ENCODE peak calls at places on chromosomes 12 and 14, in seven cellular contexts. R is Peyer's patch; O is A549; N is mucosa of descending colon; D is BE2C; K is IMR-90; M is CD4-positive, CD25-positive, alpha-beta regulatory T cell. T is an unnamed sample. For H3K4me1, the result is how much of the 10 kb centered on the place peaks cover.

GRCh38 chr14:71754422-71755095 is 177.7 kb upstream of the RGS6 start:
- DNase-seq in N (no peak), O (no peak), R (no peak), M (no peak), D (peak), K (no peak), T (no peak)

GRCh38 chr12:34107781-34108404 is 85.6 kb downstream of the ALG10 start:
- DNase-seq in R (no peak), K (no peak), O (no peak), D (no peak), M (no peak), N (peak), T (no peak)

GRCh38 chr12:94603434-94604068 is 46.8 kb downstream of the TMCC3 start:
- DNase-seq in K (no peak), R (peak), D (peak), O (peak), N (no peak), M (no peak), T (no peak)

GRCh38 chr14:66652736-66653135 is 144.8 kb downstream of the GPHN start:
- DNase-seq in D (no peak), K (no peak), M (no peak), R (no peak), O (no peak), N (no peak), T (no peak)

GRCh38 chr12:39887824-39888223 is 218.1 kb downstream of the SLC2A13 start:
- DNase-seq in R (no peak), D (no peak), N (no peak), K (no peak), O (no peak), M (no peak), T (no peak)

GRCh38 chr12:97368462-97369150 is 94.0 kb upstream of the RMST start:
- DNase-seq in M (no peak), N (no peak), R (no peak), D (no peak), K (no peak), O (no peak), T (peak)

GRCh38 chr12:118038122-118038521 is 21.6 kb downstream of the RFC5 start:
- DNase-seq in N (no peak), R (no peak), K (no peak), O (no peak), M (no peak), D (no peak), T (no peak)

GRCh38 chr14:39229601-39230110 is 4.1 kb upstream of the MIA2 start:
- DNase-seq in M (no peak), K (no peak), N (no peak), D (no peak), R (no peak), O (no peak), T (no peak)

GRCh38 chr12:104624529-104624928 is 167.8 kb downstream of the CHST11 start:
- DNase-seq in K (no peak), R (no peak), N (no peak), O (no peak), D (no peak), M (no peak), T (no peak)

GRCh38 chr12:43841253-43841652 is 5.4 kb downstream of the TMEM117 start:
- DNase-seq in R (no peak), M (no peak), N (no peak), K (no peak), D (no peak), O (no peak), T (no peak)

GRCh38 chr12:121795029-121795977 is 1.8 kb upstream of the RHOF start:
- DNase-seq in D (peak), R (peak), O (peak), K (peak), M (peak), N (peak), T (peak)

GRCh38 chr14:66501592-66501991 is 6.4 kb upstream of the GPHN start:
- DNase-seq in R (no peak), M (no peak), D (no peak), K (no peak), N (no peak), O (no peak), T (no peak)

GRCh38 chr14:29710015-29710414 is 217.6 kb downstream of the PRKD1 start:
- DNase-seq in N (no peak), O (no peak), K (peak), R (no peak), M (no peak), D (no peak), T (no peak)

GRCh38 chr14:24692382-24693352 is 58.7 kb upstream of the GZMB start:
- DNase-seq in N (no peak), K (no peak), M (no peak), D (no peak), R (no peak), O (no peak), T (no peak)

GRCh38 chr12:22588817-22589216 is 36.2 kb upstream of the ETNK1 start:
- DNase-seq in N (no peak), R (no peak), D (no peak), M (no peak), K (no peak), O (peak), T (no peak)

GRCh38 chr14:57820581-57820980 is 45.3 kb downstream of the SLC35F4 start:
- DNase-seq in D (no peak), M (no peak), N (no peak), O (no peak), K (no peak), R (no peak), T (no peak)

GRCh38 chr12:62813031-62813829 is 121.7 kb downstream of the PPM1H start:
- DNase-seq in R (peak), D (peak), K (peak), M (no peak), O (peak), N (no peak), T (peak)

GRCh38 chr12:104181313-104181712 is 34.3 kb upstream of the TXNRD1 start:
- DNase-seq in K (peak), N (no peak), D (no peak), O (no peak), M (no peak), R (no peak), T (peak)

GRCh38 chr14:69317780-69318179 is 57.8 kb downstream of the GALNT16 start:
- DNase-seq in K (no peak), D (no peak), N (no peak), R (no peak), O (no peak), M (no peak), T (no peak)

GRCh38 chr14:58428011-58428807 is 690 bp downstream of the KIAA0586 start:
- DNase-seq in M (no peak), R (no peak), O (peak), K (peak), D (peak), N (no peak), T (no peak)

GRCh38 chr12:131466306-131466705 is 244.6 kb upstream of the SFSWAP start:
- DNase-seq in M (no peak), R (no peak), O (no peak), K (no peak), N (no peak), D (no peak), T (no peak)

GRCh38 chr12:107349008-107349747 is 255.8 kb upstream of the CRY1 start:
- DNase-seq in M (no peak), K (peak), R (peak), D (no peak), O (peak), N (no peak), T (peak)

GRCh38 chr14:101469382-101470251 is 91.7 kb upstream of the DIO3 start:
- DNase-seq in M (no peak), R (peak), K (no peak), D (no peak), N (no peak), O (no peak), T (no peak)

GRCh38 chr12:3718100-3718499 is 34.8 kb downstream of the CRACR2A start:
- DNase-seq in R (no peak), N (no peak), O (no peak), D (no peak), K (no peak), M (no peak), T (no peak)

GRCh38 chr14:100067481-100067880 is 2.3 kb downstream of the EVL start:
- DNase-seq in R (no peak), D (no peak), O (no peak), N (no peak), M (no peak), K (no peak), T (no peak)

GRCh38 chr12:40212566-40212965 is 12.2 kb upstream of the LRRK2 start:
- DNase-seq in N (no peak), O (no peak), M (no peak), K (no peak), R (no peak), D (no peak), T (no peak)

GRCh38 chr12:69880566-69880965 is 55.5 kb downstream of the MYRFL start:
- DNase-seq in D (no peak), M (no peak), K (peak), O (no peak), N (no peak), R (no peak), T (no peak)

GRCh38 chr14:93219103-93219726 is 12.2 kb downstream of the UBR7 start:
- DNase-seq in K (peak), O (peak), M (peak), N (no peak), D (peak), R (no peak), T (peak)

GRCh38 chr14:55532645-55533309 is 47.2 kb upstream of the KTN1 start:
- DNase-seq in K (no peak), R (no peak), O (no peak), D (no peak), N (no peak), M (no peak), T (no peak)

GRCh38 chr12:103677905-103678304 is 90.8 kb downstream of the STAB2 start:
- DNase-seq in D (no peak), O (no peak), R (no peak), K (no peak), M (no peak), N (no peak), T (no peak)

GRCh38 chr12:32477714-32478113 is 78.4 kb downstream of the FGD4 start:
- DNase-seq in K (no peak), O (no peak), N (no peak), M (no peak), D (peak), R (no peak), T (no peak)

GRCh38 chr14:50790568-50790967 is 40.4 kb downstream of the NIN start:
- DNase-seq in K (peak), D (no peak), O (no peak), M (no peak), N (no peak), R (no peak), T (no peak)

GRCh38 chr14:50783542-50783941 is 47.4 kb downstream of the NIN start:
- DNase-seq in O (no peak), D (no peak), M (no peak), K (no peak), R (no peak), N (no peak), T (no peak)

GRCh38 chr14:50784683-50785505 is 46.1 kb downstream of the NIN start:
- DNase-seq in N (peak), K (no peak), D (peak), M (no peak), R (no peak), O (no peak), T (no peak)

GRCh38 chr14:50786821-50787464 is 44.0 kb downstream of the NIN start:
- DNase-seq in D (no peak), K (no peak), N (no peak), O (no peak), M (no peak), R (no peak), T (no peak)

GRCh38 chr14:50785506-50786063 is 45.4 kb downstream of the NIN start:
- DNase-seq in D (no peak), O (no peak), K (no peak), M (no peak), N (no peak), R (no peak), T (no peak)
- H3K4me1 ChIP-seq in D (under half), O (under half), K (under half), M (under half), N (under half), R (under half), T (under half)

GRCh38 chr14:67728258-67728657 is 26.6 kb downstream of the RDH12 start:
- DNase-seq in D (no peak), N (no peak), R (no peak), O (no peak), M (no peak), K (no peak), T (no peak)

GRCh38 chr14:67727361-67727760 is 25.7 kb downstream of the RDH12 start:
- DNase-seq in M (no peak), N (no peak), D (no peak), R (no peak), O (no peak), K (no peak), T (peak)

GRCh38 chr14:67733609-67734008 is 31.9 kb downstream of the RDH12 start:
- DNase-seq in D (no peak), O (no peak), N (no peak), M (no peak), K (no peak), R (no peak), T (peak)

GRCh38 chr14:67725171-67725570 is 23.5 kb downstream of the RDH12 start:
- DNase-seq in N (no peak), R (no peak), D (no peak), M (no peak), K (no peak), O (no peak), T (no peak)

DNA sequence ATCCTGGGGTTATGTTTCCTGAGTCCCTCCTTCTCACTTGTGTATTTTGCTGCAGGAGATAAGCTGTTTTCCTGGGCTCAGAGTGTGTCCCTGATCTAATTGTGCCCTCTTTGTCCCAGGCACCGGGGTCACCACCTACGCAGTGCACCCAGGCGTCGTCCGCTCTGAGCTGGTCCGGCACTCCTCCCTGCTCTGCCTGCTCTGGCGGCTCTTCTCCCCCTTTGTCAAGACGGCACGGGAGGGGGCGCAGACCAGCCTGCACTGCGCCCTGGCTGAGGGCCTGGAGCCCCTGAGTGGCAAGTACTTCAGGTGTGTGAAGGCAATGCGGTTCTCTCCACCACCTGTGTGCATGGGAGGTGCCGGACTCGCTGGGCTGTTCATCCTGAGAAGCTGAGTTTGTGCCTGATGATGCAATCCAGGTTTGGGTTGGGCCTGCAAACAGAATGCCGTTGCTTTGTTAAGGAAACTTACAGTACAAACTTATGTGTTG is 27.4 kb downstream of the RDH12 start:
- DNase-seq in D (no peak), K (no peak), N (peak), O (no peak), R (peak), M (no peak), T (peak)
- H3K4me1 ChIP-seq in D (under half), K (under half), N (under half), O (under half), R (under half), M (under half), T (under half)

GRCh38 chr14:67721851-67722250 is 20.2 kb downstream of the RDH12 start:
- DNase-seq in N (no peak), M (no peak), K (no peak), O (no peak), R (no peak), D (no peak), T (no peak)
- H3K4me1 ChIP-seq in N (under half), M (under half), K (under half), O (under half), R (under half), D (under half), T (under half)

GRCh38 chr14:95668235-95668772 is 17.9 kb upstream of the TCL1B start:
- DNase-seq in D (no peak), N (no peak), K (no peak), R (no peak), O (no peak), M (no peak), T (no peak)
- H3K4me1 ChIP-seq in D (under half), N (under half), K (under half), R (under half), O (under half), M (under half), T (under half)

DNA sequence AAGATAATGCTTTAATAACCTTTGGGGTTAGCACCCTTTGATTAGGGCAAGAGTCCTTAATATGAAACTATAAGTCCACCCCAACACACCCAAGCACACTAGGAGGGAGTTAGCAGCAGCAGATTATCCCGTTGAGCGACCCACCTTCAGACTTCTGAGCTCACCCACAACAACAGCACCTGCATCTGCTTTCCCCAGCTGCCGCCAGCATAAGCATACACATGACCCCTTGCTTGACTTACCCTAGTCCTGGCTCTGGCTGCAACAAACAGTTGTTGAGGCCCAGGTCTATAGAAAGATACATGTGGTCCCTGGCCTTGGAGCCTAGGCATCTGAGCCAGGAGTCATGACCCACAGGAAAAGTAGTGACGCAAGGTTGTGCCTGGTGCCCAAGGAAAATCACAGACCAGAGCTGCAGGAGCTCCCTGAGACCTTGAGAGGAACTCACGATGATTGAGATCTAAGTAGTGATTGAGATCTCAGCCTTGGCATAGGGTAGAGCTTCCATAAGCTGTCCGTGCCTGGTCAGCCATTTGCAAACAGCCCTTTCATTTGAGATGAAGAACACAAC is 19.0 kb downstream of the ZDHHC22 start:
- DNase-seq in M (no peak), N (no peak), D (no peak), K (no peak), O (no peak), R (no peak), T (no peak)
- H3K4me1 ChIP-seq in M (half or more), N (under half), D (under half), K (under half), O (under half), R (under half), T (under half)

DNA sequence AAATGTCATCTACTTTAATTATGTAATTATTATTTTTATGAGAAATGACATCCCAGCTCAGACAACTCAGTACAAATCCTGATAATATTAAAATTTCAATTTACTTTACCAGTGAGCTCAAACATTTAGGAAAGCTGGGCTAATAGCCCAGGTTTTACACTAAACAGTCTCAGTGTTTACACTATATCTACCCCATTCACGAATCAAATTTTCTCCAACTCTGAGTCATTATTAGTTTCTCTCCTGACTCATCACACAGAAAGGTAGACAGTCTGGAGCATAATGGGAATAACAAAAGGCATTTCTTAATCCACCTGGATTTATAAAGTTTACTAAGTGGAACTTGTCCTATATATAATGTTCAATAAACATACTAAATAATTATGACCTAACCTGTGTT is 5.7 kb downstream of the PAWR start:
- DNase-seq in O (peak), M (no peak), K (peak), D (no peak), R (no peak), N (no peak), T (no peak)
- H3K4me1 ChIP-seq in O (half or more), M (under half), K (under half), D (under half), R (under half), N (under half), T (under half)